ENCODE peak calls at places on chromosomes 5 and 9, in four cellular contexts. R is fibroblast of lung, E is MM.1S, G is IMR-90. U is an unnamed sample.

GRCh38 chr5:87254035-87254434 is 13.6 kb upstream of the RASA1 start:
- DNase-seq in E (no peak), R (no peak), G (no peak), U (no peak)

GRCh38 chr9:95462419-95463121 is 54.2 kb downstream of the PTCH1 start:
- DNase-seq in E (peak; percentile 97), G (peak; percentile 94), R (peak; percentile 94), U (no peak)

GRCh38 chr9:2621678-2622360 is at the start of gene VLDLR:
- DNase-seq in E (peak; percentile 43), R (peak; percentile 25), G (peak; percentile 17), U (no peak)

GRCh38 chr5:23482642-23483041 is 24.8 kb upstream of the PRDM9 start:
- DNase-seq in E (no peak), R (no peak), G (no peak), U (peak; percentile 55)

GRCh38 chr9:136015656-136016055 is 54.5 kb upstream of the UBAC1 start:
- DNase-seq in G (no peak), E (no peak), R (no peak), U (no peak)

GRCh38 chr5:71666321-71666720 is 52.8 kb upstream of the CARTPT start:
- DNase-seq in E (no peak), G (no peak), R (no peak), U (no peak)

GRCh38 chr9:84759300-84759750 is 89.8 kb downstream of the NTRK2 start:
- DNase-seq in R (no peak), E (peak; percentile 57), G (no peak), U (peak; percentile 18)

GRCh38 chr5:74055446-74056097 is 429.6 kb downstream of the ARHGEF28 start:
- DNase-seq in G (no peak), E (no peak), R (no peak), U (no peak)

GRCh38 chr5:106894964-106895363 is 775.8 kb downstream of the EFNA5 start:
- DNase-seq in G (peak; percentile 6), E (no peak), R (peak; percentile 61), U (no peak)

GRCh38 chr5:158700231-158700996 is 399.3 kb downstream of the EBF1 start:
- DNase-seq in E (no peak), R (peak; percentile 34), G (no peak), U (no peak)

GRCh38 chr5:1465117-1465516 is 19.9 kb upstream of the SLC6A3 start:
- DNase-seq in E (no peak), G (no peak), R (no peak), U (no peak)

GRCh38 chr5:148849461-148849860 is 23.1 kb downstream of the ADRB2 start:
- DNase-seq in R (no peak), G (no peak), E (peak; percentile 28), U (no peak)

GRCh38 chr5:38253759-38254158 is 4.6 kb upstream of the EGFLAM start:
- DNase-seq in R (no peak), G (no peak), E (no peak), U (no peak)

GRCh38 chr5:38257236-38258036 is 923 bp upstream of the EGFLAM start:
- DNase-seq in E (no peak), G (no peak), R (no peak), U (no peak)

GRCh38 chr5:38259062-38259857 is 901 bp downstream of the EGFLAM start:
- DNase-seq in G (no peak), R (no peak), E (no peak), U (no peak)

GRCh38 chr5:38258037-38258318 is 381 bp upstream of the EGFLAM start:
- DNase-seq in G (no peak), E (no peak), R (no peak), U (no peak)

DNA sequence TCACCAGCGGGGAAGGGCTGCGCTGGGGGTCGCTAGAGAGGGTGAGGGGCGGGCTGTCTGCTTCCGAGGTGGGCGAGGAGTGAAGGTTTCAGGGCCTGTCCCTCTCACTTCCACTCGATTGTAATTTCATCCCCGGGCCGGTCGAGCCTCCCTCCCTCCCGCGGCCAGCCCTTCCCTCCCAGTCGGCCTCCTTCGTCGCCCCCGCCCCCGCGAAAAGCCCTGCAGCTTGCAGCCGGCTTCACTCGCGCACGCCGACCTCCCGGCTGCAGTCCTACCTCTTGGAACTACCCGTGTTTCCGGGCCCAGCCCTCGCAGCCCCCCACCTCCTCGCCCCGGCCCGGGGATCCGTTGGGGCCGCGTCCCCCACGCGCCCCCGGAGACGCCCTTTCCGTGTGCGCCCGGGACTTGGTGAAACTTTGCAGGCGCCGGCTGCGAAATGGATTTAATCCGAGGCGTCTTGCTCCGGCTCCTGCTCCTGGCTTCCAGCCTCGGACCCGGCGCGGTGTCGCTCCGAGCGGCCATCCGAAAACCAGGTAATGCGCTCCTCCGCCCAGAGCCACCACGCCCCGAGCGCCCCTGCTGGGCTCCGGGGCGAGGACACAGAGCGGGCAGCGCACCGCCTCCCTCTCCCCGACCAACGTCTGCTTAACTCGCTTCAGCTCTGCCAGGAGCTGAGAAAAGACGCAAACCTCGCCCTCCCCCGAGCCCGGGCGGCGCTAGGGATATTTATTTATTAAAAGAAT is at the start of gene EGFLAM:
- DNase-seq in E (no peak), R (peak; percentile 1), G (no peak), U (no peak)
- TF ChIP-seq CTCF in E (no peak), R (no peak), G (no peak), U (no peak)

GRCh38 chr5:166535641-166536040 is 1755.8 kb upstream of the WWC1 start:
- DNase-seq in E (no peak), G (no peak), R (no peak), U (no peak)
- H3K9me3 ChIP-seq in E (no peaks in the 10 kb centered on the region), G (peaks cover 6% of the 10 kb centered on the region), R (no peaks in the 10 kb centered on the region), U (peaks cover 9% of the 10 kb centered on the region)

DNA sequence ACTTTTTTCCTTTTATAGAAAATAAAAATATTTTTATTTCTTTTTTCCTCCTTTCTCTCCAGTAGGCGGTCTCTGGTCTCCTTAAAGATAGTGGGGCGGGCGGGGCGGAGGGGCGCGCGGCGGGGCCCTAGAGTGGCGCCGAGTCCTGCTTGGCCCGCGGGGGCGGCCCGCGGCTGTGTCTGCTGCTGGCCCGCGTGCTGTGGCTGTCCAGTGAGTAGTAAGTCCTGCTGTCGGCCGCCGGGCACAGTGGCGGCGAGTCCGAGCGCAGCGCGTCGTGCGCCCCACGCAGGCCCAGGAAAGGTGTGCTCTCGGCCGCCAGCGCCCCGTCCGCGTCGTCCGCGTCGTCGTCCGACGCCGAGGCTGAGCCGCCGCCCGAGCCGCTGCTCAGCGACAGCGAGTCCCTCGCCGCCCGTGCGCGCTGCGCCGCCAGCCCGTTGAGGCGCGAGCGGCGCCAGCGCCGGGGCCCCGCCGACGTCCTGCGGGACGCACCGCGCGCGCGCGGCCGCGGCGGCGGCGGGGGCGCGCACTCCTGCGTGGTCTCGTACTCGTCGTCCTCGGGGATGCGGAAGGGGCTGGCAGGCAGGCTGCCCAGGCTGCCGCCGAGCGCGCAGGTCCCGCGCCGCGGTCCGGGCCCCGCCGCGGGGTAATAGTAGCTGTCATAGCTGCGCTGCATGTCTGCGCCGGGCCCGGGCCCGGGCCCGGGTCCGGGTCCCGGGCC is 52.3 kb downstream of the PSD2 start:
- DNase-seq in G (no peak), E (peak; percentile 38), R (no peak), U (no peak)
- H3K9ac ChIP-seq in G (no peak overlapping the region), E (no peak overlapping the region), R (no peak overlapping the region), U (no peak overlapping the region)

GRCh38 chr9:134175808-134176598 is 11.6 kb upstream of the RNU6ATAC start:
- DNase-seq in G (no peak), E (no peak), R (no peak), U (no peak)

GRCh38 chr9:134175291-134175807 is 11.0 kb upstream of the RNU6ATAC start:
- DNase-seq in E (no peak), G (no peak), R (no peak), U (peak; percentile 34)

GRCh38 chr9:134174073-134174449 is 9.7 kb upstream of the RNU6ATAC start:
- DNase-seq in E (no peak), G (no peak), R (no peak), U (no peak)

GRCh38 chr9:134173127-134174072 is 9.0 kb upstream of the RNU6ATAC start:
- DNase-seq in R (no peak), G (no peak), E (no peak), U (no peak)

GRCh38 chr9:134174526-134175290 is 10.3 kb upstream of the RNU6ATAC start:
- DNase-seq in E (no peak), G (no peak), R (no peak), U (no peak)
- TF ChIP-seq CTCF in E (no peak), G (no peak), R (no peak), U (no peak)

GRCh38 chr9:96817973-96818372 is 36.3 kb downstream of the ZNF782 start:
- DNase-seq in G (no peak), E (no peak), R (no peak), U (no peak)
- H3K9me3 ChIP-seq in G (peaks cover 49% of the 10 kb centered on the region), E (peaks cover 2% of the 10 kb centered on the region), R (peaks cover 2% of the 10 kb centered on the region), U (peaks cover 57% of the 10 kb centered on the region)

GRCh38 chr5:67827521-67827920 is 388.0 kb upstream of the PIK3R1 start:
- DNase-seq in R (no peak), E (no peak), G (no peak), U (no peak)
- H3K9ac ChIP-seq in R (no peak overlapping the region), E (no peak overlapping the region), G (no peak overlapping the region), U (no peak overlapping the region)

GRCh38 chr5:21654-22233 is 70.2 kb upstream of the PLEKHG4B start:
- DNase-seq in R (no peak), E (peak; percentile 79), G (peak; percentile 18), U (peak; percentile 62)
- TF ChIP-seq CTCF in R (peak; percentile 25), E (peak; percentile 58), G (peak; percentile 42), U (peak; percentile 66)

DNA sequence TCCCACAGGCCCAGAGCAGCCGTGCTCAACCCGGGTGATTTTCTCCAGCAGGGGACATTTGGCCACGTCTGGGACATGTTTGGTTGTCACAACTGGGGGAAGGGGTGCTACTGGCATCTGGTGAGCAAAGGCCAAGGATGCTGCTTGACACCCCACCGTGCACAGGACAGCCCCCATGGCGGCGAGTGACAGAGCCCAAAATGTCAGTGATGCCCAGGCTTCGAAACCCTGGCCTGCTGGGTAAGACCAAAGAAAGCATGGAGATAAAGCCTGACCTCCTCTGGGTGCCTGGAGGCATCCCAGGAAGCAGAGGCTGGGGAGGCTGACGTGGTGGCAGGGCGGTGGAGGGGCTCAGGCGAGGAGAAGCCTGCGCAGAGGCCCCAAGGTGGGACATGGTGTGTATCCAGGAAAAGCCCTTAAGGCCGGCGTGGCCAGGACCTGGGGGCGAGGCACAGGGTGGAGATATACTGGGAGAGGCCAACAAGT is 66.4 kb downstream of the ZNF354C start:
- DNase-seq in E (no peak), R (no peak), G (no peak), U (no peak)
- H3K9me3 ChIP-seq in E (no peaks in the 10 kb centered on the region), R (no peaks in the 10 kb centered on the region), G (no peaks in the 10 kb centered on the region), U (no peaks in the 10 kb centered on the region)

U was measured in PC-3.